ENCODE peak calls at places on chromosomes 11 and 22, in ten cellular contexts. R is left ventricle myocardium superior, Q is fibroblast of lung, V is GM12865, S is SW480, J is SW 1271, L is cerebellar cortex, Y is T-cell, H is fibroblast of pulmonary artery, N is KBM-7. C is an unnamed sample.

GRCh38 chr22:45863981-45864751 is 112.8 kb downstream of the WNT7B start:
- DNase-seq in R (peak), Q (peak), V (peak), S (peak), J (no peak), L (peak), Y (peak), H (peak), N (peak), C (no peak)

GRCh38 chr22:29716814-29717213 is 3.0 kb upstream of the CABP7 start:
- DNase-seq in R (peak), Q (peak), V (peak), S (peak), J (no peak), L (peak), Y (no peak), H (peak), N (peak), C (peak)

GRCh38 chr22:18057568-18058209 is 20.1 kb upstream of the PEX26 start:
- DNase-seq in R (peak), Q (peak), V (peak), S (peak), J (no peak), L (peak), Y (no peak), H (peak), N (peak), C (peak)

GRCh38 chr11:95544095-95544795 is 245.3 kb downstream of the FAM76B start:
- DNase-seq in R (no peak), Q (peak), V (no peak), S (no peak), J (no peak), L (no peak), Y (no peak), H (peak), N (no peak), C (peak)

GRCh38 chr22:41683616-41684015 is 5.1 kb downstream of the SNU13 start:
- DNase-seq in R (no peak), Q (no peak), V (no peak), S (no peak), J (no peak), L (no peak), Y (no peak), H (no peak), N (no peak), C (no peak)

GRCh38 chr11:131027501-131027900 is 111.2 kb upstream of the SNX19 start:
- DNase-seq in R (no peak), Q (no peak), V (no peak), S (no peak), J (no peak), L (no peak), Y (no peak), H (peak), N (no peak), C (no peak)

GRCh38 chr11:36500315-36500721 is 9.8 kb downstream of the TRAF6 start:
- DNase-seq in R (no peak), Q (peak), V (peak), S (peak), J (peak), L (no peak), Y (no peak), H (peak), N (peak), C (peak)

GRCh38 chr11:84310261-84310660 is 1024.1 kb upstream of the CCDC90B start:
- DNase-seq in R (no peak), Q (no peak), V (no peak), S (no peak), J (no peak), L (no peak), Y (no peak), H (peak), N (no peak), C (no peak)

GRCh38 chr11:44777537-44778199 is 50.9 kb downstream of the TSPAN18 start:
- DNase-seq in R (no peak), Q (no peak), V (no peak), S (no peak), J (no peak), L (no peak), Y (no peak), H (no peak), N (no peak), C (no peak)

GRCh38 chr11:29801561-29801960 is 215.3 kb downstream of the KCNA4 start:
- DNase-seq in R (no peak), Q (no peak), V (no peak), S (no peak), J (no peak), L (no peak), Y (no peak), H (peak), N (no peak), C (no peak)

GRCh38 chr11:3911908-3912505 is 56.5 kb downstream of the STIM1 start:
- DNase-seq in R (no peak), Q (no peak), V (no peak), S (no peak), J (no peak), L (no peak), Y (no peak), H (no peak), N (no peak), C (no peak)

GRCh38 chr11:118841469-118842222 is 42.0 kb upstream of the CXCR5 start:
- DNase-seq in R (no peak), Q (no peak), V (peak), S (no peak), J (no peak), L (no peak), Y (peak), H (no peak), N (no peak), C (no peak)

GRCh38 chr11:130197386-130198035 is 37.9 kb downstream of the ST14 start:
- DNase-seq in R (no peak), Q (no peak), V (no peak), S (no peak), J (no peak), L (no peak), Y (no peak), H (no peak), N (no peak), C (no peak)

GRCh38 chr11:66912963-66913362 is 45.2 kb downstream of the PC start:
- DNase-seq in R (no peak), Q (no peak), V (no peak), S (no peak), J (no peak), L (no peak), Y (no peak), H (no peak), N (no peak), C (no peak)

GRCh38 chr22:40954095-40954494 is 2.9 kb downstream of the RBX1 start:
- DNase-seq in R (no peak), Q (no peak), V (no peak), S (no peak), J (no peak), L (no peak), Y (no peak), H (no peak), N (no peak), C (no peak)

GRCh38 chr11:66363805-66364535 is 7.6 kb downstream of the SLC29A2 start:
- DNase-seq in R (peak), Q (no peak), V (peak), S (no peak), J (no peak), L (peak), Y (peak), H (peak), N (peak), C (no peak)

GRCh38 chr22:20771918-20772625 is 1.8 kb upstream of the SERPIND1 start:
- DNase-seq in R (no peak), Q (no peak), V (no peak), S (no peak), J (no peak), L (no peak), Y (no peak), H (no peak), N (no peak), C (no peak)

GRCh38 chr11:36162909-36163434 is 126.3 kb downstream of the COMMD9 start:
- DNase-seq in R (no peak), Q (no peak), V (no peak), S (no peak), J (no peak), L (peak), Y (no peak), H (no peak), N (no peak), C (no peak)

GRCh38 chr11:455566-456147 is 5.6 kb downstream of the PTDSS2 start:
- DNase-seq in R (peak), Q (no peak), V (no peak), S (no peak), J (no peak), L (no peak), Y (no peak), H (no peak), N (no peak), C (no peak)

GRCh38 chr11:128716231-128716630 is 22.4 kb downstream of the FLI1 start:
- DNase-seq in R (no peak), Q (peak), V (no peak), S (no peak), J (no peak), L (no peak), Y (no peak), H (no peak), N (peak), C (no peak)

GRCh38 chr11:35099278-35100018 is 39.5 kb upstream of the CD44 start:
- DNase-seq in R (no peak), Q (peak), V (no peak), S (peak), J (no peak), L (no peak), Y (no peak), H (peak), N (no peak), C (no peak)

GRCh38 chr11:31788066-31788465 is 23.1 kb downstream of the PAX6 start:
- DNase-seq in R (no peak), Q (no peak), V (no peak), S (no peak), J (no peak), L (peak), Y (no peak), H (no peak), N (no peak), C (no peak)

GRCh38 chr11:12288934-12289666 is 88.3 kb upstream of the PARVA start:
- DNase-seq in R (no peak), Q (no peak), V (no peak), S (no peak), J (no peak), L (no peak), Y (no peak), H (no peak), N (no peak), C (no peak)